ENCODE peak calls at places on chromosomes 4 and X, in seven cellular contexts. M, H, J, L, K, P and Q are unnamed samples.

GRCh38 chr4:71231073-71231752 is 107.6 kb upstream of the SLC4A4 start:
- DNase-seq in M (peak; percentile 29), H (peak; percentile 59), J (no peak), L (no peak), K (no peak), P (peak; percentile 67), Q (no peak)

GRCh38 chr4:156778093-156778492 is 193.5 kb downstream of the PDGFC start:
- DNase-seq in M (no peak), H (peak; percentile 26), J (no peak), L (no peak), K (no peak), P (peak; percentile 71), Q (no peak)

GRCh38 chrX:40845331-40845911 is 110.1 kb upstream of the MED14 start:
- DNase-seq in M (peak; percentile 79), H (peak; percentile 84), J (no peak), L (no peak), K (no peak), P (peak; percentile 94), Q (peak; percentile 54)

GRCh38 chrX:69152398-69152797 is 12.9 kb downstream of the PJA1 start:
- DNase-seq in M (no peak), H (no peak), J (no peak), L (no peak), K (no peak), P (peak; percentile 43), Q (no peak)

GRCh38 chrX:53379008-53379710 is 43.3 kb downstream of the SMC1A start:
- DNase-seq in M (no peak), H (no peak), J (no peak), L (no peak), K (no peak), P (no peak), Q (no peak)

GRCh38 chr4:88225216-88226107 is 58.9 kb downstream of the PPM1K start:
- DNase-seq in M (no peak), H (no peak), J (no peak), L (no peak), K (no peak), P (no peak), Q (no peak)

GRCh38 chrX:39910651-39911050 is 187.1 kb downstream of the BCOR start:
- DNase-seq in M (no peak), H (no peak), J (no peak), L (no peak), K (no peak), P (no peak), Q (no peak)

GRCh38 chr4:40264995-40265909 is 68.4 kb downstream of the RHOH start:
- DNase-seq in M (no peak), H (no peak), J (no peak), L (no peak), K (no peak), P (no peak), Q (no peak)

GRCh38 chr4:76601791-76602190 is 166.8 kb downstream of the SHROOM3 start:
- DNase-seq in M (peak; percentile 24), H (no peak), J (peak; percentile 29), L (no peak), K (no peak), P (peak; percentile 66), Q (no peak)

GRCh38 chr4:30181512-30181911 is 538.7 kb upstream of the PCDH7 start:
- DNase-seq in M (no peak), H (no peak), J (no peak), L (no peak), K (no peak), P (no peak), Q (no peak)

GRCh38 chr4:54213812-54214211 is 15.3 kb upstream of the PDGFRA start:
- DNase-seq in M (no peak), H (no peak), J (no peak), L (no peak), K (no peak), P (peak; percentile 75), Q (no peak)

GRCh38 chrX:153647461-153648357 is 706 bp downstream of the DUSP9 start:
- DNase-seq in M (no peak), H (no peak), J (no peak), L (peak; percentile 9), K (no peak), P (peak; percentile 13), Q (no peak)

GRCh38 chrX:70226048-70226447 is 8.4 kb upstream of the AWAT1 start:
- DNase-seq in M (no peak), H (no peak), J (no peak), L (no peak), K (no peak), P (no peak), Q (no peak)

GRCh38 chrX:361231-362145 is 25.2 kb downstream of the PPP2R3B start:
- DNase-seq in M (no peak), H (no peak), J (no peak), L (peak; percentile 22), K (no peak), P (no peak), Q (no peak)

GRCh38 chr4:71550220-71551190 is 211.7 kb downstream of the SLC4A4 start:
- DNase-seq in M (peak; percentile 80), H (no peak), J (no peak), L (no peak), K (no peak), P (peak; percentile 48), Q (no peak)

GRCh38 chrX:138914751-138915150 is 203.2 kb upstream of the FGF13 start:
- DNase-seq in M (peak; percentile 0), H (no peak), J (no peak), L (no peak), K (no peak), P (peak; percentile 15), Q (no peak)

GRCh38 chr4:88162636-88163035 is 4.2 kb upstream of the ABCG2 start:
- DNase-seq in M (no peak), H (no peak), J (no peak), L (no peak), K (no peak), P (no peak), Q (no peak)

GRCh38 chrX:129158505-129158904 is 364.8 kb downstream of the SMARCA1 start:
- DNase-seq in M (no peak), H (no peak), J (no peak), L (no peak), K (no peak), P (no peak), Q (no peak)

GRCh38 chr4:164508836-164509235 is 245.1 kb upstream of the SMIM31 start:
- DNase-seq in M (no peak), H (no peak), J (no peak), L (no peak), K (no peak), P (no peak), Q (no peak)

GRCh38 chr4:5931526-5931925 is 38.6 kb upstream of the CRMP1 start:
- DNase-seq in M (no peak), H (no peak), J (no peak), L (no peak), K (no peak), P (no peak), Q (no peak)

GRCh38 chr4:125011646-125012045 is 299.1 kb upstream of the ANKRD50 start:
- DNase-seq in M (no peak), H (no peak), J (no peak), L (no peak), K (no peak), P (peak; percentile 10), Q (no peak)

GRCh38 chr4:48109413-48110263 is 24.4 kb downstream of the TXK start:
- DNase-seq in M (peak; percentile 51), H (no peak), J (peak; percentile 28), L (peak; percentile 36), K (no peak), P (peak; percentile 58), Q (peak; percentile 34)

GRCh38 chrX:48972214-48973164 is 845 bp upstream of the KCND1 start:
- DNase-seq in M (no peak), H (no peak), J (peak; percentile 41), L (peak; percentile 62), K (no peak), P (peak; percentile 59), Q (no peak)

GRCh38 chr4:88091378-88091777 is 67.1 kb downstream of the ABCG2 start:
- DNase-seq in M (no peak), H (no peak), J (no peak), L (no peak), K (no peak), P (no peak), Q (no peak)

GRCh38 chr4:126558596-126558995 is 1074.2 kb upstream of the INTU start:
- DNase-seq in M (no peak), H (no peak), J (no peak), L (no peak), K (no peak), P (no peak), Q (no peak)

GRCh38 chr4:180789929-180790328 is 1453.3 kb upstream of the TENM3 start:
- DNase-seq in M (no peak), H (no peak), J (no peak), L (no peak), K (no peak), P (no peak), Q (no peak)

GRCh38 chrX:107683124-107683895 is 55.0 kb downstream of the PRPS1 start:
- DNase-seq in M (no peak), H (no peak), J (no peak), L (no peak), K (no peak), P (peak; percentile 17), Q (no peak)

GRCh38 chr4:141580523-141580922 is 55.9 kb upstream of the IL15 start:
- DNase-seq in M (no peak), H (no peak), J (no peak), L (no peak), K (no peak), P (no peak), Q (no peak)

GRCh38 chr4:169286562-169287301 is 16.0 kb upstream of the SH3RF1 start:
- DNase-seq in M (no peak), H (no peak), J (no peak), L (no peak), K (no peak), P (peak; percentile 40), Q (no peak)

GRCh38 chrX:49844622-49845021 is 15.5 kb downstream of the PAGE4 start:
- DNase-seq in M (no peak), H (no peak), J (no peak), L (peak; percentile 40), K (no peak), P (no peak), Q (no peak)

GRCh38 chrX:30693999-30694650 is 40.9 kb downstream of the GK start:
- DNase-seq in M (no peak), H (no peak), J (no peak), L (no peak), K (no peak), P (no peak), Q (no peak)

GRCh38 chrX:51336584-51336983 is 4.0 kb downstream of the NUDT10 start:
- DNase-seq in M (peak; percentile 6), H (peak; percentile 13), J (peak; percentile 2), L (peak; percentile 42), K (no peak), P (peak; percentile 62), Q (peak; percentile 14)

GRCh38 chrX:39816871-39817731 is 280.7 kb downstream of the BCOR start:
- DNase-seq in M (no peak), H (peak; percentile 29), J (no peak), L (no peak), K (no peak), P (peak; percentile 81), Q (no peak)

GRCh38 chr4:163071308-163071707 is 95.4 kb downstream of the NAF1 start:
- DNase-seq in M (no peak), H (no peak), J (no peak), L (no peak), K (no peak), P (peak; percentile 32), Q (no peak)

GRCh38 chrX:11543249-11543648 is 122.5 kb downstream of the ARHGAP6 start:
- DNase-seq in M (no peak), H (no peak), J (no peak), L (no peak), K (no peak), P (no peak), Q (no peak)

GRCh38 chr4:144872508-144873293 is 225.3 kb downstream of the ANAPC10 start:
- DNase-seq in M (no peak), H (no peak), J (no peak), L (no peak), K (no peak), P (no peak), Q (no peak)

GRCh38 chrX:29397506-29397905 is 810.3 kb downstream of the IL1RAPL1 start:
- DNase-seq in M (no peak), H (peak; percentile 9), J (no peak), L (no peak), K (no peak), P (peak; percentile 1), Q (no peak)

GRCh38 chr4:63717384-63717783 is 691.9 kb downstream of the TECRL start:
- DNase-seq in M (peak; percentile 25), H (no peak), J (no peak), L (peak; percentile 25), K (no peak), P (peak; percentile 1), Q (peak; percentile 5)